ENCODE peak calls at places on chromosomes 6 and 20, in ten cellular contexts. H is neural progenitor cell, Y is GM23338, F is fibroblast of lung, U is hepatocyte, G is SK-N-SH, M is PC-9, N is IMR-90, E is H9, Q is GM23248. S is an unnamed sample.

GRCh38 chr20:52494244-52494643 is 302.7 kb upstream of the ZFP64 start:
- DNase-seq in H (no peak), Y (no peak), F (peak; percentile 79), U (peak; percentile 34), G (no peak), M (no peak), N (peak; percentile 98), E (no peak), Q (peak; percentile 99), S (no peak)

GRCh38 chr6:128339635-128340436 is 180.6 kb downstream of the PTPRK start:
- DNase-seq in H (no peak), Y (no peak), F (peak; percentile 91), U (no peak), G (no peak), M (no peak), N (peak; percentile 74), E (no peak), Q (no peak), S (no peak)

GRCh38 chr6:163759542-163759941 is 345.0 kb downstream of the QKI start:
- DNase-seq in H (no peak), Y (no peak), F (no peak), U (no peak), G (no peak), M (no peak), N (peak; percentile 59), E (no peak), Q (peak; percentile 43), S (no peak)

GRCh38 chr6:140208286-140208685 is 833.8 kb upstream of the CITED2 start:
- DNase-seq in H (no peak), Y (no peak), F (no peak), U (no peak), G (no peak), M (no peak), N (no peak), E (no peak), Q (no peak), S (no peak)

GRCh38 chr6:129671442-129672344 is 38.3 kb downstream of the ARHGAP18 start:
- DNase-seq in H (peak; percentile 33), Y (peak; percentile 71), F (no peak), U (no peak), G (no peak), M (no peak), N (no peak), E (no peak), Q (no peak), S (peak; percentile 29)

GRCh38 chr20:11173936-11174335 is 500.1 kb upstream of the JAG1 start:
- DNase-seq in H (no peak), Y (no peak), F (no peak), U (no peak), G (no peak), M (no peak), N (no peak), E (no peak), Q (no peak), S (no peak)

GRCh38 chr6:92114797-92115196 is 1304.6 kb downstream of the EPHA7 start:
- DNase-seq in H (no peak), Y (no peak), F (peak; percentile 37), U (no peak), G (no peak), M (no peak), N (no peak), E (no peak), Q (no peak), S (no peak)

GRCh38 chr6:165181951-165182414 is 127.4 kb downstream of the C6orf118 start:
- DNase-seq in H (no peak), Y (peak; percentile 5), F (no peak), U (peak; percentile 9), G (no peak), M (no peak), N (no peak), E (no peak), Q (peak; percentile 97), S (peak; percentile 2)

GRCh38 chr6:30231067-30231466 is 17.9 kb upstream of the TRIM26 start:
- DNase-seq in H (no peak), Y (no peak), F (no peak), U (no peak), G (no peak), M (no peak), N (no peak), E (no peak), Q (no peak), S (no peak)

GRCh38 chr6:30227763-30228487 is 14.7 kb upstream of the TRIM26 start:
- DNase-seq in H (no peak), Y (no peak), F (no peak), U (no peak), G (no peak), M (no peak), N (no peak), E (no peak), Q (no peak), S (no peak)

GRCh38 chr6:30223339-30223738 is 10.1 kb upstream of the TRIM26 start:
- DNase-seq in H (no peak), Y (no peak), F (no peak), U (no peak), G (no peak), M (no peak), N (no peak), E (no peak), Q (no peak), S (no peak)

DNA sequence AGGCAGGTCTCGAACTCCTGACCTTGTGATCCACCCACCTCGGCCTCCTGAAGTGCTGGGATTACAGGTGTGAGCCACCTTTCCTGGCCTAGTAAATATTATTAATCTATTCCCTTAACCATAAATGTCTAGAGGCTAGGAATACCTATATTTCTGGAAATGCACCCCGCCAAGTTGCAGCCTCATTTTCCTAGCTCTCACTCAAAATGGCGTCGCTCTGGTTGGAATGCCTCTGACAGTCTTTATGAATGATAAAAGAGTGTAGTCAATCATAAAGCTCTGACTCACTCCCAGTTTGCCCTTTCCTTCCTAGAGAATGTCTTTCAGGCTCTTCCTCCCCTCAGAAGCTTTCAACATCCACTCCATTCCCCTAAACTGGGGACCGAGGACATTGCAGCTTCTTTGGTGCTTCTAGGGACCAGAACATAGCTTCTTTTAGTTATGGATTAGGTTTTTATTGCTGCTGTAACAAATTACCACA is 14.1 kb upstream of the TRIM26 start:
- DNase-seq in H (no peak), Y (no peak), F (no peak), U (no peak), G (no peak), M (no peak), N (no peak), E (no peak), Q (no peak), S (no peak)
- H2AFZ ChIP-seq in H (no peak overlapping the region), Y (peak overlapping the region; percentile 9), F (no peak overlapping the region), U (no peak overlapping the region), G (no peak overlapping the region), M (no peak overlapping the region), N (no peak overlapping the region), E (no peak overlapping the region), Q (no peak overlapping the region), S (no peak overlapping the region)

DNA sequence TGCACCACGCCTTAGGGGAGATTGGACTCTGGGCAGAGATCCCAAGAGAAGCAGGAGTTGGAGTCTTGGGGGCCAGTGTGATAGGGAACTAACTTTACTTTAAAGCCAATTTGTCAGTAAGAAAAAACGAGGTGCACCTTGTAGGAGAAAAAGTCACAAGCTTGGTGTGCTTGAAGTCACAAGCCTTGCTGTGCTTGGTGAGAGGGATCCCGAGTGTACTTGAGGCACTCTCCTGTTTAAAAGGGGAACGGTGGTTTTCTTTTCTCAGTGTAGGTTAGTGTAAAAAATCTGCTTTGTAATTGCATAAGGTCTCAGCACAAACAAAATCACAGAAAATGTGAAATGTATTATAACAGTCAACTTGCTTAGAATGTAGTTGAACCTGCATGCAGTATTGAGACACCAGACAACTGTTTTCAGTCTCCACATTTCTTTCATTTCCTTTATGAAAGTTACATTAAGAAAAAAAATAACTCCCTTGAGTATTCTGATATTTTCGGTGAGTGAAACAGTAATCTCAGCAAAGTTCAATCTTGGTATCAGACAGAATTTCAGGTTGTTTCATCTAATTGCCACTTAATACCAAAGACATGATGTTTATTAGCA is 111.1 kb upstream of the DUSP22 start:
- DNase-seq in H (no peak), Y (no peak), F (no peak), U (no peak), G (no peak), M (no peak), N (no peak), E (no peak), Q (no peak), S (peak; percentile 70)
- H2AFZ ChIP-seq in H (no peak overlapping the region), Y (peak overlapping the region; percentile 23), F (no peak overlapping the region), U (no peak overlapping the region), G (no peak overlapping the region), M (no peak overlapping the region), N (no peak overlapping the region), E (no peak overlapping the region), Q (no peak overlapping the region), S (peak overlapping the region; percentile 79)

GRCh38 chr6:41732601-41733348 is 2.6 kb downstream of the TFEB start:
- DNase-seq in H (no peak), Y (peak; percentile 33), F (no peak), U (peak; percentile 58), G (no peak), M (no peak), N (no peak), E (no peak), Q (peak; percentile 22), S (peak; percentile 87)

GRCh38 chr6:41730531-41731436 is 4.6 kb downstream of the TFEB start:
- DNase-seq in H (no peak), Y (no peak), F (no peak), U (no peak), G (peak; percentile 87), M (no peak), N (no peak), E (no peak), Q (peak; percentile 36), S (no peak)

GRCh38 chr6:41733349-41733706 is 2.1 kb downstream of the TFEB start:
- DNase-seq in H (no peak), Y (no peak), F (no peak), U (no peak), G (no peak), M (no peak), N (no peak), E (no peak), Q (peak; percentile 27), S (peak; percentile 55)

GRCh38 chr6:41732149-41732548 is 3.3 kb downstream of the TFEB start:
- DNase-seq in H (no peak), Y (no peak), F (no peak), U (no peak), G (no peak), M (no peak), N (no peak), E (no peak), Q (no peak), S (no peak)

GRCh38 chr6:41731561-41732086 is 3.8 kb downstream of the TFEB start:
- DNase-seq in H (no peak), Y (no peak), F (no peak), U (no peak), G (no peak), M (no peak), N (no peak), E (no peak), Q (no peak), S (no peak)
- H2AFZ ChIP-seq in H (no peak overlapping the region), Y (no peak overlapping the region), F (no peak overlapping the region), U (no peak overlapping the region), G (no peak overlapping the region), M (no peak overlapping the region), N (no peak overlapping the region), E (no peak overlapping the region), Q (no peak overlapping the region), S (no peak overlapping the region)

DNA sequence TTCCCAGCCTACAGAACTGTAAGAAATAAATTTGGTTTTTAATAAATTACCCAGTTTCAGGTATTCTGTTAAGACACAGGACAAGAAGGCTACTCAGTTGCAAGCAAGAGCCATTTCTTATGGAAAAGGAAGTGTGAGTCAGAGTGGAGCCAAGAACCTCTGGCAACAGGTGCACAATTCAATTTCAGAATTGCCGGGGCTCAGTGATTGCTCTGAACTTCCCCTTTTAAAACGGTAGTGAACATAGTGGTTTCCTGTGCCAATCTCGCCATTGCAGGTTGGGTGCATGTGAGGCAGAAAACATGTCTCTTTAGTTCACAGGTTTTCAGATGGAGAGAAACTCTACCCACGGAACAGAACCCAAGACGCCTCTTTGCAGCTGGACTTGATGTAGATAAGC is 16.4 kb downstream of the PIGT start:
- DNase-seq in H (no peak), Y (no peak), F (no peak), U (no peak), G (no peak), M (no peak), N (no peak), E (no peak), Q (no peak), S (peak; percentile 95)
- H2AFZ ChIP-seq in H (no peak overlapping the region), Y (no peak overlapping the region), F (no peak overlapping the region), U (no peak overlapping the region), G (no peak overlapping the region), M (no peak overlapping the region), N (no peak overlapping the region), E (no peak overlapping the region), Q (no peak overlapping the region), S (peak overlapping the region; percentile 48)